ENCODE peak calls at places on chromosomes 7 and 10, in eight cellular contexts. One of them, this sample, is unnamed.

GRCh38 chr7:100686201-100686821 is 7.7 kb downstream of the GIGYF1 start:
- DNase-seq in NAMALWA: no peak
- DNase-seq in pancreas: no peak
- DNase-seq in cardiac fibroblast: no peak
- DNase-seq in body of pancreas: peak; percentile 14
- DNase-seq in effector CD8-positive, alpha-beta T cell: no peak
- DNase-seq in fibroblast of lung: no peak
- DNase-seq in AG09309: no peak
- DNase-seq in this sample: no peak

GRCh38 chr7:156639426-156640256 is 933 bp upstream of the RNF32 start:
- DNase-seq in fibroblast of lung: peak; percentile 10
- DNase-seq in AG09309: no peak
- DNase-seq in cardiac fibroblast: no peak
- DNase-seq in effector CD8-positive, alpha-beta T cell: no peak
- DNase-seq in NAMALWA: no peak
- DNase-seq in body of pancreas: peak; percentile 22
- DNase-seq in pancreas: peak; percentile 21
- DNase-seq in this sample: no peak

GRCh38 chr10:6195891-6196290 is 6.8 kb upstream of the PFKFB3 start:
- DNase-seq in effector CD8-positive, alpha-beta T cell: no peak
- DNase-seq in fibroblast of lung: peak; percentile 26
- DNase-seq in cardiac fibroblast: peak; percentile 72
- DNase-seq in AG09309: no peak
- DNase-seq in pancreas: no peak
- DNase-seq in NAMALWA: no peak
- DNase-seq in body of pancreas: no peak
- DNase-seq in this sample: no peak

GRCh38 chr10:58568428-58568935 is 55.8 kb downstream of the BICC1 start:
- DNase-seq in NAMALWA: no peak
- DNase-seq in body of pancreas: no peak
- DNase-seq in fibroblast of lung: peak; percentile 80
- DNase-seq in pancreas: no peak
- DNase-seq in effector CD8-positive, alpha-beta T cell: no peak
- DNase-seq in AG09309: no peak
- DNase-seq in cardiac fibroblast: no peak
- DNase-seq in this sample: no peak

GRCh38 chr7:99453105-99453504 is 12.9 kb downstream of the ATP5MF start:
- DNase-seq in body of pancreas: no peak
- DNase-seq in effector CD8-positive, alpha-beta T cell: no peak
- DNase-seq in AG09309: no peak
- DNase-seq in NAMALWA: no peak
- DNase-seq in pancreas: no peak
- DNase-seq in cardiac fibroblast: no peak
- DNase-seq in fibroblast of lung: no peak
- DNase-seq in this sample: no peak

GRCh38 chr7:107319724-107320228 is 150.1 kb upstream of the GPR22 start:
- DNase-seq in fibroblast of lung: no peak
- DNase-seq in cardiac fibroblast: no peak
- DNase-seq in pancreas: no peak
- DNase-seq in effector CD8-positive, alpha-beta T cell: no peak
- DNase-seq in AG09309: no peak
- DNase-seq in NAMALWA: no peak
- DNase-seq in body of pancreas: no peak
- DNase-seq in this sample: no peak

GRCh38 chr7:150962743-150963399 is 15.2 kb downstream of the KCNH2 start:
- DNase-seq in effector CD8-positive, alpha-beta T cell: peak; percentile 41
- DNase-seq in body of pancreas: peak; percentile 42
- DNase-seq in AG09309: no peak
- DNase-seq in cardiac fibroblast: peak; percentile 47
- DNase-seq in fibroblast of lung: no peak
- DNase-seq in pancreas: peak; percentile 47
- DNase-seq in NAMALWA: peak; percentile 78
- DNase-seq in this sample: peak; percentile 54

GRCh38 chr10:122252805-122253204 is 18.3 kb upstream of the BTBD16 start:
- DNase-seq in AG09309: no peak
- DNase-seq in pancreas: no peak
- DNase-seq in body of pancreas: no peak
- DNase-seq in NAMALWA: no peak
- DNase-seq in effector CD8-positive, alpha-beta T cell: no peak
- DNase-seq in cardiac fibroblast: no peak
- DNase-seq in fibroblast of lung: peak; percentile 23
- DNase-seq in this sample: no peak

GRCh38 chr7:117413160-117413559 is 14.1 kb downstream of the ASZ1 start:
- DNase-seq in effector CD8-positive, alpha-beta T cell: no peak
- DNase-seq in body of pancreas: no peak
- DNase-seq in fibroblast of lung: no peak
- DNase-seq in NAMALWA: no peak
- DNase-seq in pancreas: no peak
- DNase-seq in cardiac fibroblast: no peak
- DNase-seq in AG09309: no peak
- DNase-seq in this sample: no peak

GRCh38 chr10:86392723-86393094 is 26.1 kb upstream of the GRID1 start:
- DNase-seq in pancreas: no peak
- DNase-seq in cardiac fibroblast: no peak
- DNase-seq in body of pancreas: no peak
- DNase-seq in AG09309: no peak
- DNase-seq in NAMALWA: peak; percentile 60
- DNase-seq in fibroblast of lung: no peak
- DNase-seq in effector CD8-positive, alpha-beta T cell: no peak
- DNase-seq in this sample: no peak

GRCh38 chr10:120131183-120131582 is 238.7 kb downstream of the SEC23IP start:
- DNase-seq in NAMALWA: peak; percentile 31
- DNase-seq in fibroblast of lung: peak; percentile 18
- DNase-seq in effector CD8-positive, alpha-beta T cell: no peak
- DNase-seq in cardiac fibroblast: peak; percentile 0
- DNase-seq in pancreas: no peak
- DNase-seq in AG09309: no peak
- DNase-seq in body of pancreas: no peak
- DNase-seq in this sample: peak; percentile 18

GRCh38 chr7:100192951-100193350 is 15.2 kb downstream of the STAG3 start:
- DNase-seq in AG09309: no peak
- DNase-seq in cardiac fibroblast: no peak
- DNase-seq in effector CD8-positive, alpha-beta T cell: no peak
- DNase-seq in pancreas: no peak
- DNase-seq in fibroblast of lung: no peak
- DNase-seq in body of pancreas: no peak
- DNase-seq in NAMALWA: peak; percentile 68
- DNase-seq in this sample: no peak

GRCh38 chr10:7606977-7607404 is 59.8 kb downstream of the ITIH5 start:
- DNase-seq in NAMALWA: no peak
- DNase-seq in pancreas: no peak
- DNase-seq in cardiac fibroblast: peak; percentile 34
- DNase-seq in body of pancreas: no peak
- DNase-seq in fibroblast of lung: no peak
- DNase-seq in effector CD8-positive, alpha-beta T cell: no peak
- DNase-seq in AG09309: no peak
- DNase-seq in this sample: no peak